ENCODE peak calls at places on chromosomes 4 and X, in six cellular contexts. C is neural progenitor cell; N is tibial nerve; E is heart right ventricle; I is stimulated activated CD8-positive, alpha-beta memory T cell treated with anti-CD3 and anti-CD28 coated beads, Interleukin-7, amount 100 ng/mL, for 1 hour; H is memory B cell. O is an unnamed sample.

GRCh38 chr4:186570193-186570996 is 15.0 kb upstream of the MTNR1A start:
- DNase-seq in C (peak; percentile 38), N (no peak), E (no peak), I (no peak), H (no peak), O (no peak)

GRCh38 chrX:153906126-153906917 is 1.8 kb downstream of the AVPR2 start:
- DNase-seq in C (no peak), N (no peak), E (no peak), I (no peak), H (no peak), O (no peak)

GRCh38 chrX:130071611-130072349 is 38.5 kb downstream of the ELF4 start:
- DNase-seq in C (no peak), N (no peak), E (no peak), I (no peak), H (no peak), O (no peak)

GRCh38 chrX:71070531-71070930 is 2.4 kb upstream of the SNX12 start:
- DNase-seq in C (no peak), N (no peak), E (no peak), I (no peak), H (no peak), O (no peak)

GRCh38 chr4:150206265-150206664 is 128.0 kb downstream of the DCLK2 start:
- DNase-seq in C (no peak), N (no peak), E (no peak), I (no peak), H (no peak), O (no peak)

GRCh38 chr4:106869551-106869950 is 166.6 kb downstream of the DKK2 start:
- DNase-seq in C (no peak), N (no peak), E (no peak), I (no peak), H (no peak), O (no peak)

GRCh38 chrX:38183577-38183976 is 37.1 kb downstream of the SRPX start:
- DNase-seq in C (no peak), N (no peak), E (no peak), I (no peak), H (no peak), O (no peak)

GRCh38 chrX:25049347-25049746 is 33.6 kb upstream of the ARX start:
- DNase-seq in C (no peak), N (no peak), E (no peak), I (no peak), H (no peak), O (no peak)

GRCh38 chrX:149903889-149904748 is 23.1 kb downstream of the MAGEA8 start:
- DNase-seq in C (no peak), N (no peak), E (no peak), I (no peak), H (no peak), O (no peak)

GRCh38 chr4:176839656-176840055 is 46.9 kb upstream of the VEGFC start:
- DNase-seq in C (no peak), N (no peak), E (no peak), I (no peak), H (no peak), O (no peak)

GRCh38 chrX:107775734-107776511 is at the start of gene TSC22D3:
- DNase-seq in C (peak; percentile 87), N (peak; percentile 57), E (peak; percentile 78), I (peak; percentile 11), H (peak; percentile 36), O (peak; percentile 86)

GRCh38 chrX:22541926-22542325 is 269.2 kb downstream of the CBLL2 start:
- DNase-seq in C (no peak), N (no peak), E (no peak), I (no peak), H (no peak), O (no peak)

GRCh38 chr4:159174645-159175147 is 71.8 kb downstream of the RAPGEF2 start:
- DNase-seq in C (no peak), N (no peak), E (no peak), I (no peak), H (no peak), O (no peak)

GRCh38 chrX:72624194-72624593 is 51.6 kb upstream of the HDAC8 start:
- DNase-seq in C (no peak), N (no peak), E (no peak), I (no peak), H (no peak), O (no peak)

GRCh38 chr4:53734584-53735363 is 143.5 kb upstream of the LNX1 start:
- DNase-seq in C (no peak), N (no peak), E (no peak), I (no peak), H (no peak), O (no peak)

GRCh38 chr4:422587-422986 is 76.4 kb downstream of the ZNF721 start:
- DNase-seq in C (no peak), N (no peak), E (no peak), I (no peak), H (no peak), O (no peak)

GRCh38 chr4:148866666-148867065 is 424.5 kb upstream of the NR3C2 start:
- DNase-seq in C (no peak), N (no peak), E (no peak), I (no peak), H (no peak), O (no peak)

O was measured in left ventricle myocardium superior.